ENCODE peak calls at places on chromosome 1, in nine cellular contexts. One of them, this sample, is unnamed.

GRCh38 chr1:205600085-205600484 is 31.7 kb downstream of the ELK4 start:
- DNase-seq in NCI-H748 treated with DMSO at 0.1 percent for 48 hours: no peak
- DNase-seq in kidney tubule cell: peak
- DNase-seq in fibroblast of the conjunctiva: peak
- DNase-seq in stimulated activated CD8-positive, alpha-beta memory T cell treated with anti-CD3 and anti-CD28 coated beads, Interleukin-7, amount 100 ng/mL, for 1 hour: no peak
- DNase-seq in BJ: no peak
- DNase-seq in activated T-cell treated with anti-CD3 and anti-CD28 coated beads for 1 hour: no peak
- DNase-seq in fibroblast of lung: peak
- DNase-seq in GM03348: no peak
- DNase-seq in this sample: no peak

GRCh38 chr1:166888710-166889109 is 12.6 kb upstream of the TADA1 start:
- DNase-seq in NCI-H748 treated with DMSO at 0.1 percent for 48 hours: peak
- DNase-seq in kidney tubule cell: no peak
- DNase-seq in fibroblast of the conjunctiva: no peak
- DNase-seq in stimulated activated CD8-positive, alpha-beta memory T cell treated with anti-CD3 and anti-CD28 coated beads, Interleukin-7, amount 100 ng/mL, for 1 hour: no peak
- DNase-seq in BJ: no peak
- DNase-seq in activated T-cell treated with anti-CD3 and anti-CD28 coated beads for 1 hour: no peak
- DNase-seq in fibroblast of lung: no peak
- DNase-seq in GM03348: no peak
- DNase-seq in this sample: no peak

GRCh38 chr1:220819627-220820026 is 32.9 kb downstream of the MTARC1 start:
- DNase-seq in NCI-H748 treated with DMSO at 0.1 percent for 48 hours: no peak
- DNase-seq in kidney tubule cell: no peak
- DNase-seq in fibroblast of the conjunctiva: no peak
- DNase-seq in stimulated activated CD8-positive, alpha-beta memory T cell treated with anti-CD3 and anti-CD28 coated beads, Interleukin-7, amount 100 ng/mL, for 1 hour: no peak
- DNase-seq in BJ: no peak
- DNase-seq in activated T-cell treated with anti-CD3 and anti-CD28 coated beads for 1 hour: no peak
- DNase-seq in fibroblast of lung: no peak
- DNase-seq in GM03348: peak
- DNase-seq in this sample: no peak

GRCh38 chr1:215132156-215132555 is 49.6 kb downstream of the KCNK2 start:
- DNase-seq in NCI-H748 treated with DMSO at 0.1 percent for 48 hours: no peak
- DNase-seq in kidney tubule cell: peak
- DNase-seq in fibroblast of the conjunctiva: no peak
- DNase-seq in stimulated activated CD8-positive, alpha-beta memory T cell treated with anti-CD3 and anti-CD28 coated beads, Interleukin-7, amount 100 ng/mL, for 1 hour: no peak
- DNase-seq in BJ: no peak
- DNase-seq in activated T-cell treated with anti-CD3 and anti-CD28 coated beads for 1 hour: no peak
- DNase-seq in fibroblast of lung: peak
- DNase-seq in GM03348: no peak
- DNase-seq in this sample: peak

GRCh38 chr1:40840526-40841323 is 21.4 kb downstream of the CITED4 start:
- DNase-seq in NCI-H748 treated with DMSO at 0.1 percent for 48 hours: no peak
- DNase-seq in kidney tubule cell: no peak
- DNase-seq in fibroblast of the conjunctiva: no peak
- DNase-seq in stimulated activated CD8-positive, alpha-beta memory T cell treated with anti-CD3 and anti-CD28 coated beads, Interleukin-7, amount 100 ng/mL, for 1 hour: no peak
- DNase-seq in BJ: no peak
- DNase-seq in activated T-cell treated with anti-CD3 and anti-CD28 coated beads for 1 hour: no peak
- DNase-seq in fibroblast of lung: no peak
- DNase-seq in GM03348: no peak
- DNase-seq in this sample: no peak

GRCh38 chr1:40783001-40783905 is at the start of gene KCNQ4:
- DNase-seq in NCI-H748 treated with DMSO at 0.1 percent for 48 hours: peak
- DNase-seq in kidney tubule cell: peak
- DNase-seq in fibroblast of the conjunctiva: no peak
- DNase-seq in stimulated activated CD8-positive, alpha-beta memory T cell treated with anti-CD3 and anti-CD28 coated beads, Interleukin-7, amount 100 ng/mL, for 1 hour: no peak
- DNase-seq in BJ: no peak
- DNase-seq in activated T-cell treated with anti-CD3 and anti-CD28 coated beads for 1 hour: no peak
- DNase-seq in fibroblast of lung: peak
- DNase-seq in GM03348: peak
- DNase-seq in this sample: no peak

GRCh38 chr1:59738152-59738551 is 76.6 kb upstream of the HOOK1 start:
- DNase-seq in NCI-H748 treated with DMSO at 0.1 percent for 48 hours: no peak
- DNase-seq in kidney tubule cell: no peak
- DNase-seq in fibroblast of the conjunctiva: peak
- DNase-seq in stimulated activated CD8-positive, alpha-beta memory T cell treated with anti-CD3 and anti-CD28 coated beads, Interleukin-7, amount 100 ng/mL, for 1 hour: no peak
- DNase-seq in BJ: no peak
- DNase-seq in activated T-cell treated with anti-CD3 and anti-CD28 coated beads for 1 hour: no peak
- DNase-seq in fibroblast of lung: peak
- DNase-seq in GM03348: peak
- DNase-seq in this sample: no peak

GRCh38 chr1:12327566-12327965 is 97.7 kb downstream of the VPS13D start:
- DNase-seq in NCI-H748 treated with DMSO at 0.1 percent for 48 hours: no peak
- DNase-seq in kidney tubule cell: no peak
- DNase-seq in fibroblast of the conjunctiva: no peak
- DNase-seq in stimulated activated CD8-positive, alpha-beta memory T cell treated with anti-CD3 and anti-CD28 coated beads, Interleukin-7, amount 100 ng/mL, for 1 hour: no peak
- DNase-seq in BJ: no peak
- DNase-seq in activated T-cell treated with anti-CD3 and anti-CD28 coated beads for 1 hour: no peak
- DNase-seq in fibroblast of lung: no peak
- DNase-seq in GM03348: no peak
- DNase-seq in this sample: no peak

GRCh38 chr1:243526180-243526579 is 270.3 kb downstream of the SDCCAG8 start:
- DNase-seq in NCI-H748 treated with DMSO at 0.1 percent for 48 hours: no peak
- DNase-seq in kidney tubule cell: no peak
- DNase-seq in fibroblast of the conjunctiva: no peak
- DNase-seq in stimulated activated CD8-positive, alpha-beta memory T cell treated with anti-CD3 and anti-CD28 coated beads, Interleukin-7, amount 100 ng/mL, for 1 hour: no peak
- DNase-seq in BJ: no peak
- DNase-seq in activated T-cell treated with anti-CD3 and anti-CD28 coated beads for 1 hour: no peak
- DNase-seq in fibroblast of lung: no peak
- DNase-seq in GM03348: no peak
- DNase-seq in this sample: no peak

GRCh38 chr1:226603030-226603960 is 54.7 kb downstream of the STUM start:
- DNase-seq in NCI-H748 treated with DMSO at 0.1 percent for 48 hours: no peak
- DNase-seq in kidney tubule cell: no peak
- DNase-seq in fibroblast of the conjunctiva: peak
- DNase-seq in stimulated activated CD8-positive, alpha-beta memory T cell treated with anti-CD3 and anti-CD28 coated beads, Interleukin-7, amount 100 ng/mL, for 1 hour: no peak
- DNase-seq in BJ: peak
- DNase-seq in activated T-cell treated with anti-CD3 and anti-CD28 coated beads for 1 hour: no peak
- DNase-seq in fibroblast of lung: peak
- DNase-seq in GM03348: peak
- DNase-seq in this sample: no peak

GRCh38 chr1:200351826-200352549 is 57.8 kb downstream of the ZNF281 start:
- DNase-seq in NCI-H748 treated with DMSO at 0.1 percent for 48 hours: no peak
- DNase-seq in kidney tubule cell: peak
- DNase-seq in fibroblast of the conjunctiva: peak
- DNase-seq in stimulated activated CD8-positive, alpha-beta memory T cell treated with anti-CD3 and anti-CD28 coated beads, Interleukin-7, amount 100 ng/mL, for 1 hour: no peak
- DNase-seq in BJ: peak
- DNase-seq in activated T-cell treated with anti-CD3 and anti-CD28 coated beads for 1 hour: no peak
- DNase-seq in fibroblast of lung: peak
- DNase-seq in GM03348: peak
- DNase-seq in this sample: peak

GRCh38 chr1:51410568-51411460 is 80.5 kb upstream of the TTC39A start:
- DNase-seq in NCI-H748 treated with DMSO at 0.1 percent for 48 hours: no peak
- DNase-seq in kidney tubule cell: no peak
- DNase-seq in fibroblast of the conjunctiva: no peak
- DNase-seq in stimulated activated CD8-positive, alpha-beta memory T cell treated with anti-CD3 and anti-CD28 coated beads, Interleukin-7, amount 100 ng/mL, for 1 hour: no peak
- DNase-seq in BJ: no peak
- DNase-seq in activated T-cell treated with anti-CD3 and anti-CD28 coated beads for 1 hour: no peak
- DNase-seq in fibroblast of lung: no peak
- DNase-seq in GM03348: peak
- DNase-seq in this sample: no peak

GRCh38 chr1:185834371-185834900 is 100.2 kb downstream of the HMCN1 start:
- DNase-seq in NCI-H748 treated with DMSO at 0.1 percent for 48 hours: no peak
- DNase-seq in kidney tubule cell: no peak
- DNase-seq in fibroblast of the conjunctiva: no peak
- DNase-seq in stimulated activated CD8-positive, alpha-beta memory T cell treated with anti-CD3 and anti-CD28 coated beads, Interleukin-7, amount 100 ng/mL, for 1 hour: no peak
- DNase-seq in BJ: no peak
- DNase-seq in activated T-cell treated with anti-CD3 and anti-CD28 coated beads for 1 hour: no peak
- DNase-seq in fibroblast of lung: no peak
- DNase-seq in GM03348: no peak
- DNase-seq in this sample: no peak

GRCh38 chr1:54301494-54301893 is 101.5 kb downstream of the MRPL37 start:
- DNase-seq in NCI-H748 treated with DMSO at 0.1 percent for 48 hours: peak
- DNase-seq in kidney tubule cell: no peak
- DNase-seq in fibroblast of the conjunctiva: no peak
- DNase-seq in stimulated activated CD8-positive, alpha-beta memory T cell treated with anti-CD3 and anti-CD28 coated beads, Interleukin-7, amount 100 ng/mL, for 1 hour: no peak
- DNase-seq in BJ: no peak
- DNase-seq in activated T-cell treated with anti-CD3 and anti-CD28 coated beads for 1 hour: no peak
- DNase-seq in fibroblast of lung: no peak
- DNase-seq in GM03348: no peak
- DNase-seq in this sample: no peak

GRCh38 chr1:72178266-72178665 is 104.1 kb downstream of the NEGR1 start:
- DNase-seq in NCI-H748 treated with DMSO at 0.1 percent for 48 hours: no peak
- DNase-seq in kidney tubule cell: peak
- DNase-seq in fibroblast of the conjunctiva: no peak
- DNase-seq in stimulated activated CD8-positive, alpha-beta memory T cell treated with anti-CD3 and anti-CD28 coated beads, Interleukin-7, amount 100 ng/mL, for 1 hour: no peak
- DNase-seq in BJ: no peak
- DNase-seq in activated T-cell treated with anti-CD3 and anti-CD28 coated beads for 1 hour: no peak
- DNase-seq in fibroblast of lung: no peak
- DNase-seq in GM03348: peak
- DNase-seq in this sample: no peak

GRCh38 chr1:31593136-31593665 is 16.9 kb downstream of the TINAGL1 start:
- DNase-seq in NCI-H748 treated with DMSO at 0.1 percent for 48 hours: no peak
- DNase-seq in kidney tubule cell: no peak
- DNase-seq in fibroblast of the conjunctiva: no peak
- DNase-seq in stimulated activated CD8-positive, alpha-beta memory T cell treated with anti-CD3 and anti-CD28 coated beads, Interleukin-7, amount 100 ng/mL, for 1 hour: no peak
- DNase-seq in BJ: no peak
- DNase-seq in activated T-cell treated with anti-CD3 and anti-CD28 coated beads for 1 hour: no peak
- DNase-seq in fibroblast of lung: no peak
- DNase-seq in GM03348: no peak
- DNase-seq in this sample: no peak

GRCh38 chr1:20485527-20486456 is at the start of gene CAMK2N1:
- DNase-seq in NCI-H748 treated with DMSO at 0.1 percent for 48 hours: peak
- DNase-seq in kidney tubule cell: peak
- DNase-seq in fibroblast of the conjunctiva: no peak
- DNase-seq in stimulated activated CD8-positive, alpha-beta memory T cell treated with anti-CD3 and anti-CD28 coated beads, Interleukin-7, amount 100 ng/mL, for 1 hour: peak
- DNase-seq in BJ: no peak
- DNase-seq in activated T-cell treated with anti-CD3 and anti-CD28 coated beads for 1 hour: peak
- DNase-seq in fibroblast of lung: peak
- DNase-seq in GM03348: peak
- DNase-seq in this sample: peak